ENCODE peak calls at places on chromosomes 5 and 9, in four cellular contexts. J, H, G and B are unnamed samples.

GRCh38 chr5:120152472-120152871 is 311.6 kb upstream of the PRR16 start:
- DNase-seq in J (no peak), H (no peak), G (peak; percentile 86), B (peak; percentile 84)

GRCh38 chr9:2729003-2729402 is 11.7 kb downstream of the KCNV2 start:
- DNase-seq in J (no peak), H (no peak), G (peak; percentile 35), B (peak; percentile 47)

GRCh38 chr5:3827624-3828023 is 232.0 kb downstream of the IRX1 start:
- DNase-seq in J (peak; percentile 17), H (no peak), G (no peak), B (no peak)

GRCh38 chr9:134641173-134641985 is at the start of gene COL5A1:
- DNase-seq in J (peak; percentile 95), H (peak; percentile 27), G (peak; percentile 64), B (peak; percentile 2)

GRCh38 chr5:41925555-41925946 is 470 bp downstream of the FBXO4 start:
- DNase-seq in J (no peak), H (peak; percentile 27), G (peak; percentile 58), B (peak; percentile 53)

GRCh38 chr9:127791085-127791484 is 5.3 kb downstream of the CDK9 start:
- DNase-seq in J (no peak), H (no peak), G (no peak), B (no peak)

GRCh38 chr5:180093651-180094382 is 22.3 kb upstream of the RNF130 start:
- DNase-seq in J (no peak), H (no peak), G (no peak), B (no peak)

GRCh38 chr9:101514056-101514455 is 19.6 kb upstream of the RNF20 start:
- DNase-seq in J (no peak), H (no peak), G (peak; percentile 66), B (peak; percentile 44)

GRCh38 chr9:132155514-132155913 is 6.3 kb upstream of the NTNG2 start:
- DNase-seq in J (no peak), H (no peak), G (no peak), B (no peak)

GRCh38 chr5:143051244-143052058 is 281.3 kb downstream of the ARHGAP26 start:
- DNase-seq in J (peak; percentile 73), H (no peak), G (peak; percentile 83), B (peak; percentile 80)